ENCODE peak calls at places on chromosomes 2 and 18, in eight cellular contexts. U, Q, J, I, L, B, A and T are unnamed samples.

GRCh38 chr2:11742317-11742701 is 4.1 kb upstream of the LPIN1 start:
- DNase-seq in U (no peak), Q (no peak), J (no peak), I (no peak), L (no peak), B (no peak), A (no peak), T (no peak)

GRCh38 chr2:5164806-5165525 is 527.2 kb upstream of the SOX11 start:
- DNase-seq in U (no peak), Q (no peak), J (no peak), I (peak), L (no peak), B (peak), A (no peak), T (no peak)

GRCh38 chr2:100013892-100014677 is 128.3 kb downstream of the AFF3 start:
- DNase-seq in U (no peak), Q (no peak), J (no peak), I (no peak), L (no peak), B (peak), A (peak), T (no peak)

GRCh38 chr2:108575132-108575966 is 41.1 kb downstream of the LIMS1 start:
- DNase-seq in U (no peak), Q (no peak), J (no peak), I (no peak), L (peak), B (peak), A (peak), T (no peak)

GRCh38 chr18:4020026-4020425 is 435.1 kb downstream of the DLGAP1 start:
- DNase-seq in U (no peak), Q (no peak), J (no peak), I (no peak), L (peak), B (no peak), A (no peak), T (no peak)

GRCh38 chr2:233399306-233400225 is 45.3 kb downstream of the DGKD start:
- DNase-seq in U (no peak), Q (no peak), J (no peak), I (no peak), L (no peak), B (no peak), A (no peak), T (no peak)

GRCh38 chr2:127884436-127884835 is 1.3 kb downstream of the AMMECR1L start:
- DNase-seq in U (no peak), Q (no peak), J (no peak), I (no peak), L (no peak), B (no peak), A (peak), T (no peak)

GRCh38 chr2:56410140-56410539 is 226.3 kb downstream of the CCDC85A start:
- DNase-seq in U (no peak), Q (no peak), J (no peak), I (no peak), L (no peak), B (peak), A (no peak), T (no peak)

GRCh38 chr18:79070486-79070885 is 1.3 kb downstream of the ATP9B start:
- DNase-seq in U (no peak), Q (no peak), J (no peak), I (no peak), L (no peak), B (no peak), A (no peak), T (no peak)

GRCh38 chr2:67689186-67689585 is 292.1 kb downstream of the ETAA1 start:
- DNase-seq in U (no peak), Q (no peak), J (no peak), I (no peak), L (no peak), B (no peak), A (no peak), T (no peak)

GRCh38 chr2:238338710-238339394 is 18.5 kb downstream of the TRAF3IP1 start:
- DNase-seq in U (no peak), Q (no peak), J (no peak), I (no peak), L (no peak), B (no peak), A (no peak), T (no peak)

GRCh38 chr18:5746844-5747243 is 148.5 kb downstream of the TMEM200C start:
- DNase-seq in U (no peak), Q (no peak), J (no peak), I (no peak), L (no peak), B (peak), A (no peak), T (no peak)

GRCh38 chr2:82027901-82028570 is 1723.5 kb upstream of the LRRTM1 start:
- DNase-seq in U (no peak), Q (no peak), J (no peak), I (no peak), L (no peak), B (no peak), A (no peak), T (no peak)

GRCh38 chr2:155689791-155690190 is 642.7 kb downstream of the NR4A2 start:
- DNase-seq in U (no peak), Q (no peak), J (no peak), I (no peak), L (no peak), B (no peak), A (no peak), T (no peak)

GRCh38 chr18:50356036-50356945 is 18.6 kb upstream of the SKA1 start:
- DNase-seq in U (no peak), Q (no peak), J (no peak), I (no peak), L (peak), B (peak), A (no peak), T (peak)

GRCh38 chr2:170212625-170213280 is 34.8 kb downstream of the MYO3B start:
- DNase-seq in U (no peak), Q (no peak), J (no peak), I (no peak), L (no peak), B (no peak), A (no peak), T (no peak)

GRCh38 chr2:99864561-99865216 is 277.7 kb downstream of the AFF3 start:
- DNase-seq in U (no peak), Q (no peak), J (no peak), I (no peak), L (no peak), B (no peak), A (no peak), T (no peak)

GRCh38 chr2:121200419-121201315 is 84.3 kb downstream of the TFCP2L1 start:
- DNase-seq in U (no peak), Q (no peak), J (no peak), I (no peak), L (no peak), B (no peak), A (no peak), T (no peak)

GRCh38 chr2:2328847-2329246 is 2.2 kb downstream of the MYT1L start:
- DNase-seq in U (no peak), Q (no peak), J (no peak), I (no peak), L (no peak), B (peak), A (no peak), T (no peak)

GRCh38 chr2:71620116-71620515 is 166.8 kb downstream of the DYSF start:
- DNase-seq in U (no peak), Q (no peak), J (no peak), I (no peak), L (no peak), B (no peak), A (no peak), T (no peak)

GRCh38 chr2:241069821-241070281 is 32.2 kb downstream of the MTERF4 start:
- DNase-seq in U (no peak), Q (no peak), J (no peak), I (no peak), L (no peak), B (no peak), A (no peak), T (no peak)

GRCh38 chr2:217975626-217976025 is 27.2 kb downstream of the TNS1 start:
- DNase-seq in U (no peak), Q (peak), J (no peak), I (no peak), L (no peak), B (no peak), A (no peak), T (no peak)